ENCODE peak calls at places on chromosomes 16 and 17, in four cellular contexts. H is A549, F is K562, J is HepG2. S is an unnamed sample.

GRCh38 chr17:62625184-62625869 is 2.1 kb upstream of the MRC2 start:
- DNase-seq in H (no peak), F (no peak), J (no peak), S (no peak)

GRCh38 chr17:79944251-79944812 is 91.3 kb downstream of the TBC1D16 start:
- DNase-seq in H (no peak), F (no peak), J (no peak), S (no peak)

GRCh38 chr17:43595466-43595865 is 49.3 kb upstream of the ETV4 start:
- DNase-seq in H (no peak), F (no peak), J (no peak), S (no peak)

GRCh38 chr17:60102632-60103047 is 23.9 kb upstream of the HEATR6 start:
- DNase-seq in H (peak; percentile 35), F (no peak), J (no peak), S (no peak)

GRCh38 chr17:66129759-66130158 is 62.2 kb downstream of the CEP112 start:
- DNase-seq in H (no peak), F (no peak), J (no peak), S (no peak)

GRCh38 chr17:8916470-8916869 is 49.0 kb upstream of the PIK3R6 start:
- DNase-seq in H (no peak), F (no peak), J (no peak), S (no peak)

GRCh38 chr17:75152971-75153853 is 1.1 kb downstream of the JPT1 start:
- DNase-seq in H (peak; percentile 71), F (peak; percentile 19), J (peak; percentile 34), S (peak; percentile 47)

GRCh38 chr16:87653234-87653633 is 50.9 kb downstream of the JPH3 start:
- DNase-seq in H (peak; percentile 33), F (peak; percentile 61), J (peak; percentile 38), S (no peak)

GRCh38 chr16:19771040-19771439 is 53.0 kb downstream of the IQCK start:
- DNase-seq in H (no peak), F (no peak), J (no peak), S (no peak)

GRCh38 chr17:74760404-74761105 is 12.1 kb downstream of the NHERF1 start:
- DNase-seq in H (no peak), F (peak; percentile 56), J (no peak), S (no peak)

GRCh38 chr17:13575922-13576419 is 25.8 kb downstream of the HS3ST3A1 start:
- DNase-seq in H (no peak), F (no peak), J (no peak), S (peak; percentile 48)

GRCh38 chr16:49464093-49464492 is 90.5 kb downstream of the C16orf78 start:
- DNase-seq in H (no peak), F (no peak), J (no peak), S (no peak)

GRCh38 chr16:23403547-23403946 is 49.4 kb downstream of the COG7 start:
- DNase-seq in H (no peak), F (no peak), J (no peak), S (no peak)

DNA sequence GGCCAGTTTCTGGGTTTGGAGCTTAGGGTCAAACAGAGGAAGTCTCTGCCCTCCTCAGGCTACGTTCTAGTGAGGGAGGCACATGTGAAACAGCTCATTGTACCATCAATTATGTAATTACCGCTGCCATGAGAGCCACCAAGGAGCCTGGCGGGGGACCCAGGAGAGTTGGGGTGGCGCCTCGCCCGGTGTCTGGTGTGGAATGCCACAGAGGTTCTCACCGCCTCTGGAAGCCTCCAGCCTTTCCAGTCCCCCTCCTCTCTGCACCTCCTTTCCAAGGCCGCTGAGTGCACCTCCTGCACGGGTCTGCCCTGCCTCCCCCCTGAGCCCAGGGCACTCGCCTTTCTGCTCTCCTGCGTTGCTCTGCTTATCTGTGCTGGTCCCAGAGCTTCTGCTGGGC is 51.4 kb downstream of the SREBF1 start:
- DNase-seq in H (no peak), F (no peak), J (no peak), S (no peak)
- TF ChIP-seq HMGXB4 in H (no peak), F (no peak), J (no peak), S (no peak)

DNA sequence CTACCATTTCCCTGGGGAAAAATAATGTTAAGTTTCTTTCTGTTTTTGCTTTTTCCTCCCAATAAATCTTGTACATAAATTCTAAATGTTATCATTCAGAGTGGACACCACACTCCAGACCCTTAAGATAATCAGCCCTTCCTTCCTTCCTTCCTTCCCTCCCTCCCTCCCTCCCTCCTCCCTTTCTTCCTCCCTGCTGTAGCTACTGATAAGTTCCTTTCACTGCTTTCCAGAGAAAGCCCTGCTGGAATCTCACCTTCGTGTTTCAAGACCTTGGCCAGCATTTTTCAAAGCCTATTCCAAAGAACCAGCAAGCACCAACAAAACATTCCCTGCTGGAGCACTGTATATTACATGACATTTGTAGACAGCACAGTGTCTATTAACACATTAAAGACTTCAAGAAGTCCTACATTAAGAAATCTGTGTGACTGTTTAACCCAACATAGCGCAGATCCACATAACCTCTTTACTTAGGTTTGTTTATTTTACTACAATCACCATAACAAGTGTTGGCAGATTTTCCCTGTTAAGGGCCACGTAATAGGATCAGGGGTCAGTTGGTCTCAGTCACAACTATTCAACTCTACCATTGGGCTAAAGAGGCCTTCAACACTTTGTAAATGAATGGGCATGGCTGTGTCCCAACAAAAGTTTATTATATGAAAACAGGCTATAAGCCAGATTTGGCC is 51.5 kb upstream of the ADORA2B start:
- DNase-seq in H (peak; percentile 58), F (no peak), J (no peak), S (no peak)
- TF ChIP-seq HMGXB4 in H (no peak), F (no peak), J (no peak), S (no peak)

DNA sequence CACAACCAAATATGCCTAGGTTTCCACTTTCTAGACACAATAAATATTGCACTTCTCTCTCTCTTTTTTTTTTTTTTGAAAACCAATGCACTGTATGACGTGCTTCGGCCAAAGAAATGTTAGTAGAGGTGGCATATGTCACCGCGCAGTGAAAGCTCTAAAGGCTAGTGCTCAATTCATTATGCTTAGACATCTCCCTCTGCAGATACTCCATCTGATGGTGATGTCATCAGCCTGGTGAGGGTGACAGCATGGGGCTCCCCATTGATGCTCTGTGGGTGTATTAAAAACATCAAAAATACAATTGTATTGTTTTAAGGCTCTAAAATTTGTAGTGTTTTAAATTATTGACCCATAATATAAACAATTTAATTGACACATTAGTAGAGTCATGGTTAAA is 608.8 kb upstream of the C16orf82 start:
- DNase-seq in H (no peak), F (no peak), J (no peak), S (no peak)
- TF ChIP-seq HMGXB4 in H (no peak), F (no peak), J (no peak), S (no peak)

DNA sequence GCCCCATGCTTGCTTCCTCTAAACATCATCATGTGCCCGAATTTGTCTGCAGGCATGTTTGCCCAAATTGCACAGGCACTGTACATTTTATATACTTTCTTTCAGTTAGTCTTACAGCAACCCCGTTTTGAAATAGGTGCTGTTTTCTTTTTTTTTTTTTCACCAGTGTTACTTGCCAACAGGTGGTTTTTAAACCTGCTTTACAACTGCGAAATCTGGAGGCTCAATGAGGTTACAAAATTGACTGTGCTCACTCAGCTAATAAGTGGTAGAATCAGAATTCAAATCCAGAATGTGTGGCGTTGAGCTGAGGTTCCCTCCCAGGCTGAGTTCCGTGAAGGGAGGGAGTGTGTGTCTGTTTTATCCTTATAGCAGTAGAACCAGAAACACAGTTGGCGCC is 5.8 kb downstream of the PLA2G15 start:
- DNase-seq in H (no peak), F (no peak), J (no peak), S (no peak)
- TF ChIP-seq HMGXB4 in H (no peak), F (no peak), J (no peak), S (no peak)

DNA sequence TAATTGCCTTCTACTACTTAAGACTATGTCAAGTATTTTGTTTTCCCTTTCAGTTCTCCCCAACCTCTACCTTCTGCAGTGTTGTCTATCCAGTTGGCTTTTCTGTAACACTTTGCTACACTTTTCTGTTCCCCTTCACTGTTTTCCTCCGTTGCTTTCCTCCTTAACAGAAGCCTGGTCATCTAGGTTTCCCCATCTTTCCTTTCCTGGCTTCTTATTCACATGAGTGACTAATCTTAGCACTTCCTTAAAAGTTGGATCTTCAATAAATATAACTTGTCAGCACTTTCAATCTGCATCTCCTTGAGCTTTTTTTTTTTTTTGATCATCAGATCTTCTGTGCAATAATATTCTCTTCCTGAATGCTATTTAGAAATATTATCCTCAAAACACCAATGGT is 2.8 kb upstream of the SLFN11 start:
- DNase-seq in H (no peak), F (no peak), J (no peak), S (no peak)
- TF ChIP-seq HMGXB4 in H (no peak), F (no peak), J (no peak), S (no peak)

GRCh38 chr17:69451416-69452394 is 37.2 kb downstream of the MAP2K6 start:
- DNase-seq in H (no peak), F (no peak), J (no peak), S (no peak)

GRCh38 chr17:69448431-69449102 is 34.1 kb downstream of the MAP2K6 start:
- DNase-seq in H (no peak), F (no peak), J (no peak), S (peak; percentile 78)

GRCh38 chr17:69450131-69450530 is 35.6 kb downstream of the MAP2K6 start:
- DNase-seq in H (no peak), F (no peak), J (no peak), S (no peak)

GRCh38 chr17:69452664-69453260 is 38.3 kb downstream of the MAP2K6 start:
- DNase-seq in H (no peak), F (no peak), J (no peak), S (no peak)

GRCh38 chr17:69450857-69451410 is 36.4 kb downstream of the MAP2K6 start:
- DNase-seq in H (no peak), F (no peak), J (no peak), S (no peak)
- TF ChIP-seq HMGXB4 in H (no peak), F (no peak), J (no peak), S (no peak)

GRCh38 chr17:47315451-47316266 is 8.1 kb upstream of the EFCAB13 start:
- DNase-seq in H (peak; percentile 78), F (peak; percentile 55), J (peak; percentile 71), S (no peak)
- TF ChIP-seq HMGXB4 in H (no peak), F (no peak), J (no peak), S (no peak)

S was measured in WTC11.